ENCODE peak calls at places on chromosomes 7 and 10, in nine cellular contexts. One of them, this sample, is unnamed.

GRCh38 chr10:110005716-110006115 is 2.1 kb upstream of the ADD3 start:
- DNase-seq in tibial artery: peak
- DNase-seq in HCT116: no peak
- DNase-seq in fibroblast of mammary gland: peak
- DNase-seq in cardiac fibroblast: peak
- DNase-seq in activated B cell treated with CpG ODN at 0.5 μM for 24 hours: no peak
- DNase-seq in right atrium auricular region: no peak
- DNase-seq in psoas muscle: peak
- DNase-seq in AG04450: peak
- DNase-seq in this sample: no peak

GRCh38 chr10:48464871-48465736 is 139.8 kb downstream of the ARHGAP22 start:
- DNase-seq in tibial artery: no peak
- DNase-seq in AG04450: no peak
- DNase-seq in fibroblast of mammary gland: no peak
- DNase-seq in HCT116: no peak
- DNase-seq in right atrium auricular region: no peak
- DNase-seq in cardiac fibroblast: no peak
- DNase-seq in psoas muscle: no peak
- DNase-seq in activated B cell treated with CpG ODN at 0.5 μM for 24 hours: peak
- DNase-seq in this sample: peak

GRCh38 chr10:13820591-13821377 is 234.0 kb downstream of the PRPF18 start:
- DNase-seq in HCT116: no peak
- DNase-seq in AG04450: no peak
- DNase-seq in psoas muscle: no peak
- DNase-seq in tibial artery: no peak
- DNase-seq in right atrium auricular region: no peak
- DNase-seq in cardiac fibroblast: no peak
- DNase-seq in activated B cell treated with CpG ODN at 0.5 μM for 24 hours: no peak
- DNase-seq in fibroblast of mammary gland: no peak
- DNase-seq in this sample: no peak

GRCh38 chr7:112042631-112043030 is 163.6 kb downstream of the DOCK4 start:
- DNase-seq in tibial artery: no peak
- DNase-seq in cardiac fibroblast: no peak
- DNase-seq in psoas muscle: no peak
- DNase-seq in HCT116: no peak
- DNase-seq in right atrium auricular region: no peak
- DNase-seq in AG04450: no peak
- DNase-seq in activated B cell treated with CpG ODN at 0.5 μM for 24 hours: no peak
- DNase-seq in fibroblast of mammary gland: no peak
- DNase-seq in this sample: no peak

GRCh38 chr10:26446258-26446657 is 8.1 kb downstream of the APBB1IP start:
- DNase-seq in tibial artery: no peak
- DNase-seq in HCT116: no peak
- DNase-seq in fibroblast of mammary gland: no peak
- DNase-seq in AG04450: no peak
- DNase-seq in activated B cell treated with CpG ODN at 0.5 μM for 24 hours: no peak
- DNase-seq in right atrium auricular region: no peak
- DNase-seq in cardiac fibroblast: no peak
- DNase-seq in psoas muscle: no peak
- DNase-seq in this sample: no peak

GRCh38 chr7:100914208-100914878 is 18.7 kb upstream of the ACHE start:
- DNase-seq in fibroblast of mammary gland: peak
- DNase-seq in psoas muscle: no peak
- DNase-seq in right atrium auricular region: no peak
- DNase-seq in cardiac fibroblast: no peak
- DNase-seq in AG04450: no peak
- DNase-seq in tibial artery: no peak
- DNase-seq in HCT116: no peak
- DNase-seq in activated B cell treated with CpG ODN at 0.5 μM for 24 hours: no peak
- DNase-seq in this sample: no peak

GRCh38 chr7:90655566-90655965 is 59.4 kb downstream of the CDK14 start:
- DNase-seq in AG04450: peak
- DNase-seq in right atrium auricular region: no peak
- DNase-seq in fibroblast of mammary gland: peak
- DNase-seq in cardiac fibroblast: peak
- DNase-seq in psoas muscle: no peak
- DNase-seq in HCT116: no peak
- DNase-seq in tibial artery: no peak
- DNase-seq in activated B cell treated with CpG ODN at 0.5 μM for 24 hours: no peak
- DNase-seq in this sample: no peak

GRCh38 chr10:85614981-85615380 is 751.6 kb downstream of the GRID1 start:
- DNase-seq in AG04450: no peak
- DNase-seq in HCT116: no peak
- DNase-seq in fibroblast of mammary gland: peak
- DNase-seq in right atrium auricular region: peak
- DNase-seq in cardiac fibroblast: no peak
- DNase-seq in tibial artery: no peak
- DNase-seq in psoas muscle: no peak
- DNase-seq in activated B cell treated with CpG ODN at 0.5 μM for 24 hours: no peak
- DNase-seq in this sample: no peak

GRCh38 chr10:12605580-12606405 is 256.4 kb downstream of the CAMK1D start:
- DNase-seq in psoas muscle: peak
- DNase-seq in fibroblast of mammary gland: peak
- DNase-seq in right atrium auricular region: peak
- DNase-seq in AG04450: peak
- DNase-seq in tibial artery: peak
- DNase-seq in HCT116: no peak
- DNase-seq in cardiac fibroblast: peak
- DNase-seq in activated B cell treated with CpG ODN at 0.5 μM for 24 hours: peak
- DNase-seq in this sample: peak

GRCh38 chr10:96585726-96586418 is 940 bp downstream of the TM9SF3 start:
- DNase-seq in activated B cell treated with CpG ODN at 0.5 μM for 24 hours: no peak
- DNase-seq in AG04450: no peak
- DNase-seq in fibroblast of mammary gland: peak
- DNase-seq in tibial artery: no peak
- DNase-seq in right atrium auricular region: no peak
- DNase-seq in psoas muscle: no peak
- DNase-seq in cardiac fibroblast: no peak
- DNase-seq in HCT116: no peak
- DNase-seq in this sample: peak

GRCh38 chr10:377228-377627 is 242.0 kb downstream of the ZMYND11 start:
- DNase-seq in activated B cell treated with CpG ODN at 0.5 μM for 24 hours: no peak
- DNase-seq in right atrium auricular region: no peak
- DNase-seq in fibroblast of mammary gland: no peak
- DNase-seq in cardiac fibroblast: no peak
- DNase-seq in psoas muscle: no peak
- DNase-seq in HCT116: no peak
- DNase-seq in AG04450: no peak
- DNase-seq in tibial artery: no peak
- DNase-seq in this sample: no peak

DNA sequence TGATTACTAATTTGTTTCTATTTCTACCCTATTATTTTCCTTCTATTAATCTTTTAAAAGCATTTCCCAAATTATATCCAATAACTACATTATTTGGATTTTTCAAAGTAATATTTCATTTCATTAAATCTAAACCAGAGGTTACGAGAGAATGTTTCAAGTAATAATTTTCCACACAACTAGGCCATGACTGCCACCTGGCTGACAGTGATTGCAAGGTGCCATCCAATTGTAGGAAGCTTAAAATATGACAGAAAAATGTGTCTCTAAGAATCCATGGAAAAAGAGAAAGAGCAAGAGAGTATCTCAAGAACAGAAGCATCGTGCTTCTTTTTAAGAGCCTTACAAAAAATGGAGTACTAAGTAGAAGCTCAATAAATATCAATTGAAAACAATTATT is 48.7 kb downstream of the TPK1 start:
- DNase-seq in tibial artery: no peak
- DNase-seq in right atrium auricular region: no peak
- DNase-seq in psoas muscle: no peak
- DNase-seq in HCT116: peak
- DNase-seq in activated B cell treated with CpG ODN at 0.5 μM for 24 hours: no peak
- DNase-seq in AG04450: no peak
- DNase-seq in fibroblast of mammary gland: no peak
- DNase-seq in cardiac fibroblast: no peak
- DNase-seq in this sample: no peak
- TF ChIP-seq CTCF in tibial artery: peak
- TF ChIP-seq CTCF in right atrium auricular region: no peak
- TF ChIP-seq CTCF in psoas muscle: no peak
- TF ChIP-seq CTCF in HCT116: peak
- TF ChIP-seq CTCF in activated B cell treated with CpG ODN at 0.5 μM for 24 hours: no peak
- TF ChIP-seq CTCF in AG04450: no peak
- TF ChIP-seq CTCF in fibroblast of mammary gland: peak
- TF ChIP-seq CTCF in cardiac fibroblast: no peak
- TF ChIP-seq CTCF in this sample: no peak

GRCh38 chr7:30274641-30275040 is 9.8 kb upstream of the ZNRF2 start:
- DNase-seq in activated B cell treated with CpG ODN at 0.5 μM for 24 hours: no peak
- DNase-seq in psoas muscle: no peak
- DNase-seq in fibroblast of mammary gland: no peak
- DNase-seq in HCT116: no peak
- DNase-seq in right atrium auricular region: no peak
- DNase-seq in cardiac fibroblast: no peak
- DNase-seq in AG04450: no peak
- DNase-seq in tibial artery: no peak
- DNase-seq in this sample: no peak

GRCh38 chr7:30273552-30273951 is 10.8 kb upstream of the ZNRF2 start:
- DNase-seq in fibroblast of mammary gland: no peak
- DNase-seq in psoas muscle: no peak
- DNase-seq in AG04450: no peak
- DNase-seq in tibial artery: no peak
- DNase-seq in HCT116: no peak
- DNase-seq in activated B cell treated with CpG ODN at 0.5 μM for 24 hours: no peak
- DNase-seq in cardiac fibroblast: no peak
- DNase-seq in right atrium auricular region: no peak
- DNase-seq in this sample: no peak

GRCh38 chr7:30278849-30279505 is 5.4 kb upstream of the ZNRF2 start:
- DNase-seq in AG04450: no peak
- DNase-seq in HCT116: no peak
- DNase-seq in right atrium auricular region: no peak
- DNase-seq in fibroblast of mammary gland: no peak
- DNase-seq in cardiac fibroblast: no peak
- DNase-seq in activated B cell treated with CpG ODN at 0.5 μM for 24 hours: no peak
- DNase-seq in tibial artery: no peak
- DNase-seq in psoas muscle: no peak
- DNase-seq in this sample: no peak

GRCh38 chr7:30278386-30278785 is 6.0 kb upstream of the ZNRF2 start:
- DNase-seq in tibial artery: no peak
- DNase-seq in psoas muscle: no peak
- DNase-seq in right atrium auricular region: no peak
- DNase-seq in cardiac fibroblast: no peak
- DNase-seq in activated B cell treated with CpG ODN at 0.5 μM for 24 hours: no peak
- DNase-seq in fibroblast of mammary gland: no peak
- DNase-seq in HCT116: no peak
- DNase-seq in AG04450: no peak
- DNase-seq in this sample: no peak

GRCh38 chr7:30276203-30276900 is 8.0 kb upstream of the ZNRF2 start:
- DNase-seq in tibial artery: no peak
- DNase-seq in activated B cell treated with CpG ODN at 0.5 μM for 24 hours: no peak
- DNase-seq in right atrium auricular region: no peak
- DNase-seq in cardiac fibroblast: peak
- DNase-seq in HCT116: peak
- DNase-seq in fibroblast of mammary gland: peak
- DNase-seq in AG04450: no peak
- DNase-seq in psoas muscle: no peak
- DNase-seq in this sample: no peak
- TF ChIP-seq CTCF in tibial artery: peak
- TF ChIP-seq CTCF in activated B cell treated with CpG ODN at 0.5 μM for 24 hours: no peak
- TF ChIP-seq CTCF in right atrium auricular region: peak
- TF ChIP-seq CTCF in cardiac fibroblast: peak
- TF ChIP-seq CTCF in HCT116: peak
- TF ChIP-seq CTCF in fibroblast of mammary gland: peak
- TF ChIP-seq CTCF in AG04450: peak
- TF ChIP-seq CTCF in psoas muscle: peak
- TF ChIP-seq CTCF in this sample: no peak

GRCh38 chr10:133308431-133309110 is at the start of the genes TUBGCP2 and ZNF511:
- DNase-seq in tibial artery: peak
- DNase-seq in AG04450: no peak
- DNase-seq in right atrium auricular region: peak
- DNase-seq in fibroblast of mammary gland: peak
- DNase-seq in HCT116: no peak
- DNase-seq in cardiac fibroblast: peak
- DNase-seq in activated B cell treated with CpG ODN at 0.5 μM for 24 hours: peak
- DNase-seq in psoas muscle: peak
- DNase-seq in this sample: peak
- TF ChIP-seq CTCF in tibial artery: no peak
- TF ChIP-seq CTCF in AG04450: no peak
- TF ChIP-seq CTCF in right atrium auricular region: no peak
- TF ChIP-seq CTCF in fibroblast of mammary gland: no peak
- TF ChIP-seq CTCF in HCT116: no peak
- TF ChIP-seq CTCF in cardiac fibroblast: peak
- TF ChIP-seq CTCF in activated B cell treated with CpG ODN at 0.5 μM for 24 hours: no peak
- TF ChIP-seq CTCF in psoas muscle: no peak
- TF ChIP-seq CTCF in this sample: no peak

GRCh38 chr10:66215921-66216320 is 709.9 kb upstream of the LRRTM3 start:
- DNase-seq in activated B cell treated with CpG ODN at 0.5 μM for 24 hours: no peak
- DNase-seq in HCT116: no peak
- DNase-seq in right atrium auricular region: no peak
- DNase-seq in AG04450: no peak
- DNase-seq in cardiac fibroblast: no peak
- DNase-seq in psoas muscle: no peak
- DNase-seq in fibroblast of mammary gland: no peak
- DNase-seq in tibial artery: no peak
- DNase-seq in this sample: no peak

GRCh38 chr10:66209025-66209424 is 716.8 kb upstream of the LRRTM3 start:
- DNase-seq in activated B cell treated with CpG ODN at 0.5 μM for 24 hours: no peak
- DNase-seq in right atrium auricular region: no peak
- DNase-seq in AG04450: no peak
- DNase-seq in tibial artery: no peak
- DNase-seq in HCT116: no peak
- DNase-seq in fibroblast of mammary gland: no peak
- DNase-seq in cardiac fibroblast: no peak
- DNase-seq in psoas muscle: no peak
- DNase-seq in this sample: no peak

GRCh38 chr10:66218981-66219587 is 706.8 kb upstream of the LRRTM3 start:
- DNase-seq in fibroblast of mammary gland: no peak
- DNase-seq in right atrium auricular region: no peak
- DNase-seq in tibial artery: no peak
- DNase-seq in AG04450: no peak
- DNase-seq in psoas muscle: no peak
- DNase-seq in cardiac fibroblast: no peak
- DNase-seq in HCT116: no peak
- DNase-seq in activated B cell treated with CpG ODN at 0.5 μM for 24 hours: no peak
- DNase-seq in this sample: no peak

GRCh38 chr10:66218258-66218657 is 707.6 kb upstream of the LRRTM3 start:
- DNase-seq in fibroblast of mammary gland: no peak
- DNase-seq in HCT116: no peak
- DNase-seq in psoas muscle: no peak
- DNase-seq in tibial artery: no peak
- DNase-seq in cardiac fibroblast: no peak
- DNase-seq in right atrium auricular region: no peak
- DNase-seq in activated B cell treated with CpG ODN at 0.5 μM for 24 hours: no peak
- DNase-seq in AG04450: no peak
- DNase-seq in this sample: no peak

GRCh38 chr10:66215005-66215404 is 710.8 kb upstream of the LRRTM3 start:
- DNase-seq in AG04450: no peak
- DNase-seq in psoas muscle: no peak
- DNase-seq in tibial artery: no peak
- DNase-seq in cardiac fibroblast: no peak
- DNase-seq in HCT116: no peak
- DNase-seq in fibroblast of mammary gland: no peak
- DNase-seq in right atrium auricular region: no peak
- DNase-seq in activated B cell treated with CpG ODN at 0.5 μM for 24 hours: no peak
- DNase-seq in this sample: no peak
- TF ChIP-seq CTCF in AG04450: peak
- TF ChIP-seq CTCF in psoas muscle: no peak
- TF ChIP-seq CTCF in tibial artery: no peak
- TF ChIP-seq CTCF in cardiac fibroblast: peak
- TF ChIP-seq CTCF in HCT116: no peak
- TF ChIP-seq CTCF in fibroblast of mammary gland: no peak
- TF ChIP-seq CTCF in right atrium auricular region: no peak
- TF ChIP-seq CTCF in activated B cell treated with CpG ODN at 0.5 μM for 24 hours: no peak
- TF ChIP-seq CTCF in this sample: no peak